ENCODE peak calls at places on chromosomes 3 and 15, in ten cellular contexts. P, B, C, K, A, O, V, T, E and D are unnamed samples.

GRCh38 chr3:52005571-52005986 is 9.9 kb upstream of the RPL29 start:
- DNase-seq in C (no peak), B (no peak), E (peak; percentile 53), O (no peak), K (no peak), P (no peak), V (no peak), T (peak; percentile 72), A (peak; percentile 79), D (no peak)

GRCh38 chr15:65769482-65769881 is 22.6 kb downstream of the DENND4A start:
- DNase-seq in K (no peak), O (no peak), B (no peak), E (no peak), V (no peak), T (no peak), P (no peak), A (no peak), C (no peak), D (no peak)

GRCh38 chr3:161423911-161424522 is 52.7 kb upstream of the SPTSSB start:
- DNase-seq in O (no peak), P (no peak), E (peak; percentile 44), A (no peak), K (no peak), C (peak; percentile 34), V (no peak), T (peak; percentile 48), B (no peak), D (no peak)

GRCh38 chr3:100710355-100711198 is 1.3 kb downstream of the TFG start:
- DNase-seq in O (no peak), K (no peak), P (peak; percentile 60), A (peak; percentile 56), T (peak; percentile 71), C (peak; percentile 31), V (no peak), B (no peak), E (peak; percentile 62), D (peak; percentile 69)

GRCh38 chr3:32596926-32597369 is 26.3 kb upstream of the DYNC1LI1 start:
- DNase-seq in B (no peak), E (no peak), T (no peak), C (no peak), K (no peak), P (no peak), A (peak; percentile 22), V (no peak), O (no peak), D (no peak)

GRCh38 chr15:35043380-35044095 is 41.6 kb downstream of the NANOGP8 start:
- DNase-seq in A (no peak), E (no peak), P (no peak), V (no peak), K (no peak), B (no peak), O (no peak), C (no peak), T (no peak), D (no peak)

GRCh38 chr3:23748398-23749110 is 57.2 kb upstream of the UBE2E1 start:
- DNase-seq in P (no peak), K (no peak), T (peak; percentile 65), B (no peak), A (no peak), C (no peak), O (no peak), V (no peak), E (no peak), D (no peak)

GRCh38 chr3:60932669-60933068 is 318.6 kb downstream of the FHIT start:
- DNase-seq in P (no peak), V (no peak), B (no peak), K (no peak), T (peak; percentile 55), E (no peak), A (peak; percentile 23), O (no peak), C (no peak), D (no peak)

GRCh38 chr15:83248151-83248851 is 36.2 kb downstream of the BNC1 start:
- DNase-seq in O (no peak), A (peak; percentile 38), T (peak; percentile 69), C (peak; percentile 67), K (no peak), P (no peak), E (peak; percentile 78), V (no peak), B (no peak), D (peak; percentile 66)

GRCh38 chr3:60262546-60262945 is 988.7 kb downstream of the FHIT start:
- DNase-seq in B (no peak), T (no peak), A (no peak), K (no peak), P (no peak), C (no peak), O (no peak), E (no peak), V (no peak), D (no peak)

GRCh38 chr3:33482126-33482525 is 41.9 kb upstream of the UBP1 start:
- DNase-seq in K (no peak), E (peak; percentile 21), B (no peak), C (no peak), P (no peak), T (no peak), A (peak; percentile 18), O (no peak), V (no peak), D (no peak)

GRCh38 chr3:27914199-27914598 is 192.1 kb upstream of the EOMES start:
- DNase-seq in B (no peak), T (no peak), A (no peak), K (no peak), V (no peak), P (no peak), E (no peak), C (no peak), O (no peak), D (no peak)

GRCh38 chr15:73952171-73952912 is 26.1 kb downstream of the LOXL1 start:
- DNase-seq in C (no peak), V (no peak), K (peak; percentile 54), P (peak; percentile 72), B (peak; percentile 57), E (no peak), T (no peak), O (peak; percentile 70), A (no peak), D (no peak)

GRCh38 chr15:63531586-63531985 is 27.2 kb downstream of the USP3 start:
- DNase-seq in B (no peak), O (no peak), E (no peak), A (no peak), C (no peak), T (no peak), K (no peak), P (no peak), V (no peak), D (no peak)

GRCh38 chr3:123476967-123477750 is 28.3 kb upstream of the ADCY5 start:
- DNase-seq in O (peak; percentile 48), E (no peak), T (no peak), A (no peak), K (no peak), B (no peak), P (no peak), C (no peak), V (no peak), D (no peak)

GRCh38 chr15:101151286-101151685 is 100.6 kb downstream of the CHSY1 start:
- DNase-seq in O (peak; percentile 68), T (peak; percentile 33), B (no peak), P (peak; percentile 25), V (no peak), A (no peak), C (no peak), E (no peak), K (no peak), D (no peak)

GRCh38 chr3:150408232-150409124 is at the start of gene TSC22D2:
- DNase-seq in B (peak; percentile 97), A (peak; percentile 82), T (peak; percentile 77), V (peak; percentile 80), E (peak; percentile 95), P (peak; percentile 98), O (peak; percentile 99), C (peak; percentile 79), K (peak; percentile 98), D (peak; percentile 94)
- TF ChIP-seq CTCF in B (no peak), A (no peak), T (peak; percentile 18), V (peak; percentile 71), E (no peak), P (peak; percentile 17), O (peak; percentile 19), C (no peak), K (peak; percentile 14), D (no peak)

GRCh38 chr3:138615462-138615861 is 6.9 kb downstream of the FAIM start:
- DNase-seq in V (no peak), P (no peak), O (no peak), K (no peak), T (no peak), C (no peak), B (no peak), A (no peak), E (no peak), D (no peak)

GRCh38 chr3:138608322-138609214 is at the start of gene FAIM:
- DNase-seq in P (peak; percentile 86), O (peak; percentile 94), C (peak; percentile 46), V (peak; percentile 44), T (peak; percentile 32), K (peak; percentile 87), B (peak; percentile 79), E (peak; percentile 77), A (peak; percentile 67), D (peak; percentile 82)

GRCh38 chr3:138609898-138610266 is 1.3 kb downstream of the FAIM start:
- DNase-seq in P (no peak), K (no peak), T (no peak), E (no peak), A (no peak), V (no peak), O (no peak), B (no peak), C (no peak), D (no peak)
- H3K4me3 ChIP-seq in P (peak overlapping the region; percentile 77), K (peak overlapping the region; percentile 85), T (no peak overlapping the region), E (no peak overlapping the region), A (peak overlapping the region; percentile 83), V (peak overlapping the region; percentile 74), O (no peak overlapping the region), B (peak overlapping the region; percentile 75), C (peak overlapping the region; percentile 71), D (peak overlapping the region; percentile 77)

DNA sequence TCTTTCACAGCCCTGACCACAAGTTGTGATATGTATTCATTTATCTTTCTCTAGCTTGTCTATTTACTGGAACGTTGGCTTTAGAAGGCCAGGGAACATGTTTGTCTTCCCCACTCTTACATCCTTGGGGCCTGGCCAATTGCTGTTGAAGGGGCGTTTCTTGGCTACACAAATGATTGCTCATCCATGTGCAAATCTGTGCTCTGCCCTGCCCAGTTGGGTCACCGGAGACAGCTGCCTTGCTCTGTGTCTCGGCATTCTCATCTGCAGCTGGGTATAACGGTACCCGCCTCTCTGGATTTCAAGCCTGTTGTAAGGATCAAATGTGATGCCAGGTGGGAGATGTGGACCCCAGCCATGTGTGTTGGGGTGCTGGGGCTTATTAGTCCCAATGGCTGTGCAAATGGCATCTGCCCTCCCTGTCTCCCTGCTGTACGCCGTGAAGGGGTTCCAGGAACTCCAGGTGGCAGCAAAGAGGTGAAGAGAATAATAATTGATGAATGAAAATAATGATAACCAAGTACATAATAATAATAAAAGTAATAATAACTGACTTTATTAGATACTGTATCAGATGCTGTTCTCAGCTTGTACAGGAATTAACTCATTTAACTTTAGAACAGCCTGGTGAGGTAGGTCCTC is 24.1 kb upstream of the TLE3 start:
- DNase-seq in O (no peak), B (peak; percentile 88), A (peak; percentile 97), E (peak; percentile 38), K (peak; percentile 85), C (no peak), P (peak; percentile 84), V (peak; percentile 63), T (peak; percentile 72), D (no peak)
- TF ChIP-seq CTCF in O (no peak), B (no peak), A (peak; percentile 5), E (no peak), K (no peak), C (peak; percentile 27), P (no peak), V (no peak), T (peak; percentile 11), D (peak; percentile 15)

GRCh38 chr3:152610621-152611020 is 224.3 kb upstream of the P2RY1 start:
- DNase-seq in C (no peak), E (no peak), A (no peak), P (no peak), O (no peak), B (no peak), K (no peak), V (no peak), T (no peak), D (no peak)
- H3K4me3 ChIP-seq in C (no peak overlapping the region), E (no peak overlapping the region), A (no peak overlapping the region), P (no peak overlapping the region), O (no peak overlapping the region), B (no peak overlapping the region), K (no peak overlapping the region), V (no peak overlapping the region), T (no peak overlapping the region), D (no peak overlapping the region)